ENCODE peak calls at places on chromosomes 16 and 17, in five cellular contexts. F is Peyer's patch, H is kidney epithelial cell, Q is fibroblast of lung, O is astrocyte of the spinal cord. Y is an unnamed sample.

GRCh38 chr17:35082073-35082657 is 18.7 kb upstream of the RFFL start:
- DNase-seq in F (no peak), H (peak), Q (peak), O (peak), Y (no peak)

GRCh38 chr16:4410335-4411075 is 5.9 kb downstream of the CORO7 start:
- DNase-seq in F (no peak), H (no peak), Q (peak), O (peak), Y (peak)

GRCh38 chr16:5615868-5616642 is 518.5 kb upstream of the EEF2KMT start:
- DNase-seq in F (peak), H (no peak), Q (no peak), O (peak), Y (peak)

GRCh38 chr16:64121473-64121872 is 1000.4 kb downstream of the CDH11 start:
- DNase-seq in F (no peak), H (peak), Q (peak), O (peak), Y (no peak)

GRCh38 chr17:8103549-8103948 is 14.8 kb downstream of the ALOXE3 start:
- DNase-seq in F (no peak), H (no peak), Q (no peak), O (no peak), Y (no peak)

GRCh38 chr16:81597079-81597658 is 152.6 kb downstream of the CMIP start:
- DNase-seq in F (no peak), H (no peak), Q (no peak), O (no peak), Y (no peak)

GRCh38 chr17:4215882-4216411 is 47.8 kb downstream of the ANKFY1 start:
- DNase-seq in F (no peak), H (no peak), Q (no peak), O (no peak), Y (no peak)

GRCh38 chr17:43823350-43824084 is 9.4 kb downstream of the MPP3 start:
- DNase-seq in F (no peak), H (no peak), Q (no peak), O (no peak), Y (peak)

GRCh38 chr17:67460097-67460496 is 83.0 kb downstream of the PITPNC1 start:
- DNase-seq in F (no peak), H (no peak), Q (no peak), O (no peak), Y (no peak)

GRCh38 chr17:45775148-45775547 is 9.0 kb upstream of the CRHR1 start:
- DNase-seq in F (no peak), H (no peak), Q (no peak), O (no peak), Y (no peak)

GRCh38 chr16:84631882-84632281 is 14.0 kb upstream of the COTL1 start:
- DNase-seq in F (no peak), H (no peak), Q (no peak), O (no peak), Y (no peak)

GRCh38 chr16:66524601-66525164 is 25.2 kb downstream of the TK2 start:
- DNase-seq in F (peak), H (no peak), Q (no peak), O (no peak), Y (no peak)

GRCh38 chr16:80931985-80932720 is 74.5 kb downstream of the CMC2 start:
- DNase-seq in F (peak), H (no peak), Q (peak), O (peak), Y (no peak)

GRCh38 chr17:40819528-40820125 is 2.8 kb downstream of the KRT10 start:
- DNase-seq in F (no peak), H (no peak), Q (peak), O (peak), Y (no peak)

GRCh38 chr16:11916524-11917285 is 949 bp upstream of the GSPT1 start:
- DNase-seq in F (no peak), H (no peak), Q (peak), O (peak), Y (peak)

GRCh38 chr17:81422776-81423697 is 27.8 kb downstream of the BAHCC1 start:
- DNase-seq in F (no peak), H (peak), Q (peak), O (peak), Y (no peak)

GRCh38 chr17:62671553-62671952 is 44.1 kb downstream of the MRC2 start:
- DNase-seq in F (peak), H (no peak), Q (no peak), O (no peak), Y (no peak)

GRCh38 chr16:80924372-80924978 is 82.2 kb downstream of the CMC2 start:
- DNase-seq in F (peak), H (no peak), Q (peak), O (peak), Y (no peak)

DNA sequence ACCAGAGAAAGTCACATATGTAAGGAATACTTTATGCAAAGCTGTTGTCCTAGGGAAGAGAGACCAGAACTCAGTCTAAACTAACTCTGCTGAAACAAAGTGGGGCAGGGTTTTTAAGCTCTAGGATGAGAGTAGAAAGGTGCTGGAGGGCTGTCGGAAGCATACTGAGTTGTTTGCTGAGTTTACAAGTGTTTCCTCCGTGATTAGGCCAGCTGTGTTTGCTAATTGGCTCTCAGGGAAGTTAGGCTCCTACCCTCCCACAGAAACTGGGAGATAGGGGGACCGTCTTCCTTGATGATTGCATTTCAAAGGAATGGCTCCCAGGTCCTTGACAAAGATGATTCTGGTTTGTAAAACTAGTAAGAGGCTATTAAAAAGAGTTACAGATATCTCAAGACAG is 24.4 kb upstream of the CRYM start:
- DNase-seq in F (no peak), H (no peak), Q (peak), O (no peak), Y (no peak)
- H3K4me3 ChIP-seq in F (no peak), H (peak), Q (peak), O (peak), Y (peak)

GRCh38 chr17:1647802-1648581 is 1.7 kb downstream of the RILP start:
- DNase-seq in F (no peak), H (no peak), Q (no peak), O (no peak), Y (no peak)
- TF ChIP-seq CTCF in F (no peak), H (peak), Q (peak), O (no peak), Y (peak)

GRCh38 chr17:29892201-29892600 is 37.8 kb downstream of the SSH2 start:
- DNase-seq in F (no peak), H (no peak), Q (no peak), O (no peak), Y (no peak)
- H3K4me3 ChIP-seq in F (no peak), H (no peak), Q (no peak), O (no peak), Y (no peak)

DNA sequence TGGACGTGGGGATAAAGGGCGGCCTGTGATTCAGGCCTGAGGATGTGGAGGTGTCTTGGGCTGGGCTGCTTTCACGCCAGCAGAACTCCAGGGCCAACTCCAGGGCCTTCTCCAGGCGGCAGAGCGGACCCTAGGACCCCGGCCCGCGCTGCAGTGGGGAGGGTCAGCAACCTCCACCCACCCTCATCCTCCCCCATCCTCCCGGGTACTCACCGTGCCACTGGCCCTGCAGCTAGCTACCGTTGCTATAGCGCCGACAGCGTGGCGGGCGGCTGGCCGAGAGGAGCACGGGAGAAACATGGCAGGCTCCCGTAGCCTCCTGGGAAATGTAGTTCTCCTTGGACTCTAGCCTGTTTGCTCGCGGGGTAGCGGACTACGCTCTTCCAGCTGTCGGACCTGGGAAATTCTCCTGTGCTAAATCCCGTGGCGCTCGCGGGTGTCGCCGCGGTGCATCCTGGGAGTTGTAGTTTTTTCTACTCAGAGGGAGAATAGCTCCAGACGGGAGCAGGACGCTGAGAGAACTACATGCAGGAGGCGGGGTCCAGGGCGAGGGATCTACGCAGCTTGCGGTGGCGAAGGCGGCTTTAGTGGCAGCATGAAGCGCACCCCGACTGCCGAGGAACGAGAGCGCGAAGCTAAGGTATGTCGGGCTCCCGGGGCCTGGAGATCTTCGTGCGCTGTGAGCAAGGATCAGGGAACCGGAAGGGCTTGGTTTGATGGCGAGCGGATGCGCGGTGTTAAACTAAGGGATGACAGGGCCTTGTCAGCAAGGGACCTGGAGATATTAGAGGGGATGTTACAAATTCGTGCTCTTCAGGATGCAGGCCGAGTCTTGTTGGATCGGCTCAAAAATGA is at the start of the genes FTO and RPGRIP1L:
- DNase-seq in F (peak), H (peak), Q (peak), O (peak), Y (peak)
- TF ChIP-seq CTCF in F (peak), H (no peak), Q (no peak), O (no peak), Y (no peak)

DNA sequence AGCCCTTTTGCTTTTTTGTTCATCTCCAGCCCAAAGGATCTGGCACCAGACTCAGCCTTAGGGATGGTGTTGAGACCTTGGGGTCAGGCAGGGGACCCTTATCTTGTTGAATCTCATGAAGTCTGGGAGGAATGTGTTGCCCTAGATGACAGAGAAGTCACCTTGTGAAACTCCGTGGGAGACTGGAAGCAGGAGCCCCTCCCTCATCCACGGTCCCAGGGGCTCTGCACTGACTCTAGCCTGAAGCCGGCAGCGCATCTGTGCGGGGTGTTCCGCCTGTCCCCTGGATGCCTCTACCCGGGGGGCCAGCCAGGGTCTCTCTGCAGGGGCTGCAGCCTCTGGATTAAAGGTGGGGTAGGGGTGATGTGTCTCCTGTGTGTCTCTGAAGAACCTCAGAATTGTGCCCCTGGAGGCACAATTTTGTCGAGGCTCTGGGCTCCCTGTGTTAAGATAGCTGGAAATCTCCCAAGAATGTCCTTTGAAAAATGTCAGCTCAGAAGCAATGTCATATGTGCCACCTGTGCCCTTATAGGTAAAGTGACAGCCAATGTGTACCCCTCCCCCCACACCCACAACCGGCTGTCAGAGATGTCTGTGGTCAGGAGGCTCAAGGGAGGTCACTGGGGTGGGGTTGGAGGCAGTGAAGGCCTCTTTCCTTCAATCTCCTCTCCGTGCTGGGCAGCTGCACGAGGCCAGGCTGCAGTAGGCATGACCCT is 32.1 kb upstream of the CDC42EP4 start:
- DNase-seq in F (no peak), H (no peak), Q (no peak), O (no peak), Y (no peak)
- H3K4me3 ChIP-seq in F (no peak), H (no peak), Q (peak), O (no peak), Y (no peak)

DNA sequence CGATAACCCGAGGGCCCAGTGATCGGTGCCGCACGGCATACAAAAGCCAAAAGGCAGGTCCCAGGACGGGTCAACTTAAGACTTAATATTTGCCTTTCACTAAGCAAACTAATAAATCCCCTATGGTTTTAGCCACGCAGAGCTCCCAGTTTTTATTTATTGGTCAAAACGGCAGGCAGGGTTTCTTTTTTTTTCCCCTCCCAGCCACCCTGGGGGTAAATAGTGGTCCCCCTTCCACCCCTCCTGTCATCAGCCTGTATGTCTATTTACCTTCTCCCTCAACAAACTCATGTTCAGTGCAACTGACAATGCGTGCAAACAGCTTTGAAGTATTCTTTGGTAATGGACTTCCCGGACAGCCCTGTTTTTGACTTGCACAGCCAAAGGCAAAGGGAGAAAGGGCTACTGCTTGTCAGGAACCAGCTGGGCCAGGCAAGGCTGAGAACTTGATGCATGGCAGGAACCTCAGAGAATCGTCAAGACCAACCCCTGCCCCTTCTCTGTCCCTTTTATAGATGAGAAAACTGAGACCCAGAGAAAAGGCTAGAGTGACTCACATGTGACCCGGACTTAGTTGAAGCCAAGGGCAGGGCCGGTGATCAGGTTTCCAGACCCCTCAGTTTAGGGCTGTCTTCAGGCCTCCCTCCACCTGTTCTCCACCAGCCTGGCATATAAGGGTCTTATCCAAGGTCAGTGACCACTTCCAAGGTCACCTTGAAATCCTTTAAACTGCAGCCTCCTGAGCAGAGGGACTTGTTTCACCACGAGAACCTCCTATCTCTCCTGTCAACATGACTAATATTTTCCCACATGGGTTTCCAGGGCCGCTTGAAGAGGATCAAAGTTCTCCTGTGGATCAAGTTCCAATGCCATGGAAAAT is 279.0 kb downstream of the SOX9 start:
- DNase-seq in F (no peak), H (no peak), Q (no peak), O (no peak), Y (peak)
- TF ChIP-seq CTCF in F (no peak), H (no peak), Q (no peak), O (no peak), Y (no peak)

GRCh38 chr16:67873435-67874146 is 739 bp downstream of the EDC4 start:
- DNase-seq in F (no peak), H (no peak), Q (peak), O (no peak), Y (no peak)

GRCh38 chr16:67872631-67873434 is at the start of gene EDC4:
- DNase-seq in F (peak), H (no peak), Q (peak), O (peak), Y (peak)

GRCh38 chr16:67874147-67874771 is 1.4 kb downstream of the EDC4 start:
- DNase-seq in F (no peak), H (no peak), Q (no peak), O (no peak), Y (no peak)

GRCh38 chr16:67871256-67871655 is 1.6 kb upstream of the EDC4 start:
- DNase-seq in F (no peak), H (no peak), Q (no peak), O (no peak), Y (no peak)

DNA sequence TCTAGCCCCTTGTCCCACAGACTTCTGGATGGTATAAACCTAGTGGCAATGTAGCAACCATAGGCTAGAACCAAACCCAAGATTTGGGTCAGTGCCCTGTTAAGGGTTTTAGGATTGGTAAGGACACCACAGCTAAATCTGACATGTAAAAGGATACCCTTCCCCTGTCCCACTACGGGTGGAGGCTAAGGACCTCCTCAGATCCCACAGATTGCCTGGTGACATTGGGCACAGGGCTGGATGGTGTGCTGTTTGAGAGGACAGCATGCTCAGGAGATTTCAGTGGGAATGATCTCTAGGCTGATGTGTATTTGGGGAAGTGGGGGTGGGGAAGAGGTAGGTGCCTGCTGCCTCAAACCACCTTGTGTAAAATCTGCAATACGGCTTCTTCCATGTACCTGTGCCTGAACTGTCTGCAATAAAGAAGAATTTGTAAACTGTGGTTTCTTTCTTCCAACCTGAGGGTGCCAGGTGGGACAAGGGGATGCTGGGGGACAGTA is 671 bp upstream of the EDC4 start:
- DNase-seq in F (no peak), H (no peak), Q (no peak), O (no peak), Y (no peak)
- H3K4me3 ChIP-seq in F (no peak), H (no peak), Q (peak), O (no peak), Y (peak)

Y was measured in LNCaP clone FGC.